ENCODE peak calls at places on chromosomes 3 and 15, in eight cellular contexts. U, P, Q, H, I, S, J and M are unnamed samples.

GRCh38 chr3:138399766-138400165 is 34.6 kb upstream of the ESYT3 start:
- DNase-seq in U (no peak), P (no peak), Q (no peak), H (no peak), I (no peak), S (no peak), J (no peak), M (no peak)

GRCh38 chr3:20916966-20917606 is 731.1 kb upstream of the SGO1 start:
- DNase-seq in U (no peak), P (no peak), Q (no peak), H (no peak), I (no peak), S (no peak), J (no peak), M (no peak)

GRCh38 chr15:73305331-73306211 is 63.2 kb downstream of the HCN4 start:
- DNase-seq in U (peak; percentile 81), P (peak; percentile 79), Q (peak; percentile 22), H (no peak), I (peak; percentile 74), S (no peak), J (no peak), M (no peak)

GRCh38 chr3:129415830-129416229 is 12.6 kb downstream of the EFCAB12 start:
- DNase-seq in U (no peak), P (no peak), Q (no peak), H (no peak), I (no peak), S (peak; percentile 24), J (no peak), M (no peak)

GRCh38 chr3:134030382-134030753 is 643 bp upstream of the SLCO2A1 start:
- DNase-seq in U (no peak), P (no peak), Q (no peak), H (no peak), I (no peak), S (peak; percentile 52), J (no peak), M (peak; percentile 56)

GRCh38 chr15:44662478-44663409 is 718 bp downstream of the SPG11 start:
- DNase-seq in U (peak; percentile 37), P (peak; percentile 71), Q (peak; percentile 87), H (peak; percentile 36), I (peak; percentile 79), S (peak; percentile 90), J (peak; percentile 61), M (peak; percentile 84)

GRCh38 chr3:46883252-46884185 is 6.0 kb downstream of the PTH1R start:
- DNase-seq in U (no peak), P (peak; percentile 84), Q (no peak), H (peak; percentile 88), I (peak; percentile 31), S (no peak), J (no peak), M (no peak)

GRCh38 chr15:40285151-40285898 is 2.5 kb upstream of the ANKRD63 start:
- DNase-seq in U (no peak), P (no peak), Q (no peak), H (no peak), I (no peak), S (no peak), J (no peak), M (no peak)

GRCh38 chr3:186067360-186068242 is 41.3 kb downstream of the ETV5 start:
- DNase-seq in U (no peak), P (no peak), Q (no peak), H (no peak), I (no peak), S (no peak), J (no peak), M (no peak)

GRCh38 chr3:154799801-154800200 is 280.3 kb upstream of the MME start:
- DNase-seq in U (no peak), P (no peak), Q (no peak), H (no peak), I (no peak), S (no peak), J (no peak), M (no peak)

GRCh38 chr15:100141304-100142080 is 200.3 kb downstream of the ADAMTS17 start:
- DNase-seq in U (no peak), P (peak; percentile 37), Q (no peak), H (peak; percentile 57), I (no peak), S (no peak), J (no peak), M (no peak)
- TF ChIP-seq EP300 in U (no peak), P (no peak), Q (no peak), H (no peak), I (no peak), S (no peak), J (no peak), M (no peak)

GRCh38 chr15:71385026-71385425 is 269.8 kb downstream of the THSD4 start:
- DNase-seq in U (no peak), P (no peak), Q (peak; percentile 19), H (no peak), I (no peak), S (no peak), J (no peak), M (no peak)
- TF ChIP-seq CTCF in U (no peak), P (no peak), Q (no peak), H (no peak), I (no peak), S (no peak), J (no peak), M (no peak)

GRCh38 chr3:56347219-56347871 is 120.9 kb downstream of the ERC2 start:
- DNase-seq in U (no peak), P (peak; percentile 10), Q (peak; percentile 10), H (no peak), I (peak; percentile 47), S (no peak), J (no peak), M (no peak)
- TF ChIP-seq EP300 in U (no peak), P (no peak), Q (no peak), H (no peak), I (no peak), S (no peak), J (no peak), M (no peak)

GRCh38 chr3:149553781-149554451 is 79.4 kb downstream of the TM4SF4 start:
- DNase-seq in U (no peak), P (peak; percentile 37), Q (peak; percentile 19), H (no peak), I (no peak), S (no peak), J (no peak), M (peak; percentile 89)

GRCh38 chr3:149552700-149553099 is 78.2 kb downstream of the TM4SF4 start:
- DNase-seq in U (no peak), P (no peak), Q (no peak), H (no peak), I (no peak), S (no peak), J (no peak), M (no peak)

GRCh38 chr3:149551500-149551899 is 77.0 kb downstream of the TM4SF4 start:
- DNase-seq in U (no peak), P (no peak), Q (no peak), H (no peak), I (no peak), S (no peak), J (no peak), M (no peak)

GRCh38 chr3:149555941-149556340 is 81.4 kb downstream of the TM4SF4 start:
- DNase-seq in U (no peak), P (no peak), Q (no peak), H (no peak), I (no peak), S (no peak), J (no peak), M (no peak)

GRCh38 chr3:149554826-149555225 is 80.3 kb downstream of the TM4SF4 start:
- DNase-seq in U (no peak), P (no peak), Q (peak; percentile 30), H (no peak), I (no peak), S (no peak), J (no peak), M (no peak)
- TF ChIP-seq CTCF in U (no peak), P (no peak), Q (no peak), H (no peak), I (no peak), S (no peak), J (no peak), M (no peak)

GRCh38 chr3:41975421-41976103 is 13.7 kb upstream of the ULK4 start:
- DNase-seq in U (no peak), P (no peak), Q (no peak), H (no peak), I (no peak), S (no peak), J (no peak), M (no peak)

GRCh38 chr3:41972802-41973201 is 10.9 kb upstream of the ULK4 start:
- DNase-seq in U (no peak), P (no peak), Q (no peak), H (no peak), I (no peak), S (no peak), J (no peak), M (no peak)

GRCh38 chr3:41974223-41974622 is 12.3 kb upstream of the ULK4 start:
- DNase-seq in U (no peak), P (no peak), Q (no peak), H (no peak), I (no peak), S (no peak), J (no peak), M (no peak)
- TF ChIP-seq EP300 in U (no peak), P (no peak), Q (no peak), H (no peak), I (no peak), S (no peak), J (no peak), M (no peak)